ENCODE peak calls at places on chromosomes 3 and 15, in nine cellular contexts. One of them, this sample, is unnamed.

GRCh38 chr3:124256156-124256555 is 264.2 kb upstream of the ROPN1 start:
- DNase-seq in neural crest cell: no peak
- DNase-seq in AG04450: no peak
- DNase-seq in foreskin fibroblast: no peak
- DNase-seq in BJ: no peak
- DNase-seq in lung: no peak
- DNase-seq in HCT116: no peak
- DNase-seq in IMR-90: no peak
- DNase-seq in cardiac muscle cell: no peak
- DNase-seq in this sample: no peak

GRCh38 chr3:89250742-89251141 is 143.3 kb downstream of the EPHA3 start:
- DNase-seq in neural crest cell: no peak
- DNase-seq in AG04450: no peak
- DNase-seq in foreskin fibroblast: no peak
- DNase-seq in BJ: no peak
- DNase-seq in lung: no peak
- DNase-seq in HCT116: no peak
- DNase-seq in IMR-90: no peak
- DNase-seq in cardiac muscle cell: no peak
- DNase-seq in this sample: no peak

GRCh38 chr3:60282840-60283239 is 968.4 kb downstream of the FHIT start:
- DNase-seq in neural crest cell: no peak
- DNase-seq in AG04450: no peak
- DNase-seq in foreskin fibroblast: no peak
- DNase-seq in BJ: no peak
- DNase-seq in lung: no peak
- DNase-seq in HCT116: no peak
- DNase-seq in IMR-90: no peak
- DNase-seq in cardiac muscle cell: no peak
- DNase-seq in this sample: no peak

GRCh38 chr3:148902173-148902791 is 37.2 kb downstream of the CPA3 start:
- DNase-seq in neural crest cell: no peak
- DNase-seq in AG04450: no peak
- DNase-seq in foreskin fibroblast: peak
- DNase-seq in BJ: peak
- DNase-seq in lung: no peak
- DNase-seq in HCT116: no peak
- DNase-seq in IMR-90: peak
- DNase-seq in cardiac muscle cell: peak
- DNase-seq in this sample: no peak

GRCh38 chr3:69775751-69776150 is 36.5 kb downstream of the MITF start:
- DNase-seq in neural crest cell: no peak
- DNase-seq in AG04450: no peak
- DNase-seq in foreskin fibroblast: no peak
- DNase-seq in BJ: no peak
- DNase-seq in lung: no peak
- DNase-seq in HCT116: no peak
- DNase-seq in IMR-90: no peak
- DNase-seq in cardiac muscle cell: no peak
- DNase-seq in this sample: no peak

GRCh38 chr15:67917037-67917436 is 77.2 kb upstream of the RNU6-1 start:
- DNase-seq in neural crest cell: no peak
- DNase-seq in AG04450: no peak
- DNase-seq in foreskin fibroblast: no peak
- DNase-seq in BJ: no peak
- DNase-seq in lung: no peak
- DNase-seq in HCT116: no peak
- DNase-seq in IMR-90: no peak
- DNase-seq in cardiac muscle cell: no peak
- DNase-seq in this sample: no peak

GRCh38 chr3:160038862-160039562 is 50.4 kb downstream of the IL12A start:
- DNase-seq in neural crest cell: peak
- DNase-seq in AG04450: no peak
- DNase-seq in foreskin fibroblast: peak
- DNase-seq in BJ: no peak
- DNase-seq in lung: peak
- DNase-seq in HCT116: no peak
- DNase-seq in IMR-90: no peak
- DNase-seq in cardiac muscle cell: peak
- DNase-seq in this sample: no peak

GRCh38 chr3:170346481-170347125 is 10.9 kb upstream of the SKIL start:
- DNase-seq in neural crest cell: no peak
- DNase-seq in AG04450: no peak
- DNase-seq in foreskin fibroblast: no peak
- DNase-seq in BJ: no peak
- DNase-seq in lung: no peak
- DNase-seq in HCT116: no peak
- DNase-seq in IMR-90: peak
- DNase-seq in cardiac muscle cell: no peak
- DNase-seq in this sample: no peak

GRCh38 chr3:167559922-167560321 is 86.1 kb upstream of the SERPINI2 start:
- DNase-seq in neural crest cell: peak
- DNase-seq in AG04450: no peak
- DNase-seq in foreskin fibroblast: no peak
- DNase-seq in BJ: no peak
- DNase-seq in lung: no peak
- DNase-seq in HCT116: no peak
- DNase-seq in IMR-90: no peak
- DNase-seq in cardiac muscle cell: no peak
- DNase-seq in this sample: no peak

GRCh38 chr3:4739289-4740236 is 239.7 kb upstream of the BHLHE40 start:
- DNase-seq in neural crest cell: no peak
- DNase-seq in AG04450: no peak
- DNase-seq in foreskin fibroblast: no peak
- DNase-seq in BJ: no peak
- DNase-seq in lung: no peak
- DNase-seq in HCT116: no peak
- DNase-seq in IMR-90: no peak
- DNase-seq in cardiac muscle cell: no peak
- DNase-seq in this sample: no peak

GRCh38 chr3:48898383-48899234 is at the start of gene SLC25A20:
- DNase-seq in neural crest cell: peak
- DNase-seq in AG04450: peak
- DNase-seq in foreskin fibroblast: peak
- DNase-seq in BJ: peak
- DNase-seq in lung: peak
- DNase-seq in HCT116: peak
- DNase-seq in IMR-90: peak
- DNase-seq in cardiac muscle cell: peak
- DNase-seq in this sample: peak
- TF ChIP-seq CTCF in neural crest cell: no peak
- TF ChIP-seq CTCF in AG04450: no peak
- TF ChIP-seq CTCF in foreskin fibroblast: no peak
- TF ChIP-seq CTCF in BJ: no peak
- TF ChIP-seq CTCF in lung: no peak
- TF ChIP-seq CTCF in HCT116: no peak
- TF ChIP-seq CTCF in IMR-90: no peak
- TF ChIP-seq CTCF in cardiac muscle cell: no peak
- TF ChIP-seq CTCF in this sample: no peak

DNA sequence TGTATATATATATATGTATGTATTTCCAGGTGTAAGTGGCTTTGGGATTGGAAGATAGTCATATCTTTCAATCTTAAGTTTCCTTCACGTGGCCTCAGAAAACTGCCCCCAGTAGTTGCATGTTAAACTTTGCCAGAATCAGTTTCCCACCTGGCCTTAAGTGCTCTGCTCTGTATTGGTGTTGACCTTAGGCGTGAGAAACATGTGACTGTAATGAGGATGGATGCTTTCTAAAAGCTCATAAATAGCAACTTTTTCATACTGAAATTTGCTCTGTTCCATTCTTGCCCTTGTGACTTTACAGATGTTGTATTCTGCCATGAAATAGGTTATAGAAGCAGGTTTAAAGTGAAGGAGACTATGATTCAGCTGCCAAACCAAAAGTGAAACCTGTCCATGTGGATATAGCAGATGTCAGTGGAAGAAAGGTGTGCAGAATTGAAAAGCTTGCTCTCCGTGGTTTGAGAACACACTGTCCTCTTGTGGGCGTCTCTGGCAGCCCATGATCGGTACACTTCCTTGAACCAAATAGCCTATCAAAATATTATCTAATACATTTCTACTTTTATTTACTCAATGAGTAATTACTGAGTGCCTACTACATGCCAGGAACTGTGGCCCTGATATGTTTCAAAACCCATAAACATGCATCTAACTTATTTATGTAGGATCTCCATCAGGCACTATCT is 15.8 kb downstream of the SCG5 start:
- DNase-seq in neural crest cell: no peak
- DNase-seq in AG04450: no peak
- DNase-seq in foreskin fibroblast: no peak
- DNase-seq in BJ: no peak
- DNase-seq in lung: no peak
- DNase-seq in HCT116: no peak
- DNase-seq in IMR-90: no peak
- DNase-seq in cardiac muscle cell: no peak
- DNase-seq in this sample: no peak
- TF ChIP-seq CTCF in neural crest cell: no peak
- TF ChIP-seq CTCF in AG04450: no peak
- TF ChIP-seq CTCF in foreskin fibroblast: no peak
- TF ChIP-seq CTCF in BJ: no peak
- TF ChIP-seq CTCF in lung: no peak
- TF ChIP-seq CTCF in HCT116: no peak
- TF ChIP-seq CTCF in IMR-90: no peak
- TF ChIP-seq CTCF in cardiac muscle cell: no peak
- TF ChIP-seq CTCF in this sample: no peak

GRCh38 chr3:119716998-119717397 is 14.2 kb downstream of the CFAP91 start:
- DNase-seq in neural crest cell: no peak
- DNase-seq in AG04450: no peak
- DNase-seq in foreskin fibroblast: no peak
- DNase-seq in BJ: no peak
- DNase-seq in lung: no peak
- DNase-seq in HCT116: no peak
- DNase-seq in IMR-90: no peak
- DNase-seq in cardiac muscle cell: no peak
- DNase-seq in this sample: no peak
- TF ChIP-seq CTCF in neural crest cell: no peak
- TF ChIP-seq CTCF in AG04450: no peak
- TF ChIP-seq CTCF in foreskin fibroblast: no peak
- TF ChIP-seq CTCF in BJ: no peak
- TF ChIP-seq CTCF in lung: no peak
- TF ChIP-seq CTCF in HCT116: no peak
- TF ChIP-seq CTCF in IMR-90: no peak
- TF ChIP-seq CTCF in cardiac muscle cell: no peak
- TF ChIP-seq CTCF in this sample: no peak

GRCh38 chr3:18501679-18502343 is 76.7 kb upstream of the SATB1 start:
- DNase-seq in neural crest cell: no peak
- DNase-seq in AG04450: no peak
- DNase-seq in foreskin fibroblast: no peak
- DNase-seq in BJ: no peak
- DNase-seq in lung: no peak
- DNase-seq in HCT116: no peak
- DNase-seq in IMR-90: no peak
- DNase-seq in cardiac muscle cell: no peak
- DNase-seq in this sample: no peak
- TF ChIP-seq CTCF in neural crest cell: no peak
- TF ChIP-seq CTCF in AG04450: no peak
- TF ChIP-seq CTCF in foreskin fibroblast: no peak
- TF ChIP-seq CTCF in BJ: no peak
- TF ChIP-seq CTCF in lung: no peak
- TF ChIP-seq CTCF in HCT116: no peak
- TF ChIP-seq CTCF in IMR-90: no peak
- TF ChIP-seq CTCF in cardiac muscle cell: no peak
- TF ChIP-seq CTCF in this sample: no peak

GRCh38 chr15:75053748-75054125 is 30.3 kb downstream of the PPCDC start:
- DNase-seq in neural crest cell: no peak
- DNase-seq in AG04450: no peak
- DNase-seq in foreskin fibroblast: no peak
- DNase-seq in BJ: no peak
- DNase-seq in lung: no peak
- DNase-seq in HCT116: no peak
- DNase-seq in IMR-90: no peak
- DNase-seq in cardiac muscle cell: no peak
- DNase-seq in this sample: no peak

GRCh38 chr15:75056036-75056435 is 32.6 kb downstream of the PPCDC start:
- DNase-seq in neural crest cell: no peak
- DNase-seq in AG04450: no peak
- DNase-seq in foreskin fibroblast: no peak
- DNase-seq in BJ: no peak
- DNase-seq in lung: no peak
- DNase-seq in HCT116: no peak
- DNase-seq in IMR-90: no peak
- DNase-seq in cardiac muscle cell: no peak
- DNase-seq in this sample: no peak

GRCh38 chr15:75051711-75052110 is 28.3 kb downstream of the PPCDC start:
- DNase-seq in neural crest cell: no peak
- DNase-seq in AG04450: no peak
- DNase-seq in foreskin fibroblast: no peak
- DNase-seq in BJ: no peak
- DNase-seq in lung: no peak
- DNase-seq in HCT116: no peak
- DNase-seq in IMR-90: no peak
- DNase-seq in cardiac muscle cell: no peak
- DNase-seq in this sample: no peak

GRCh38 chr15:75052972-75053747 is 29.8 kb downstream of the PPCDC start:
- DNase-seq in neural crest cell: no peak
- DNase-seq in AG04450: no peak
- DNase-seq in foreskin fibroblast: no peak
- DNase-seq in BJ: no peak
- DNase-seq in lung: no peak
- DNase-seq in HCT116: no peak
- DNase-seq in IMR-90: no peak
- DNase-seq in cardiac muscle cell: no peak
- DNase-seq in this sample: no peak

DNA sequence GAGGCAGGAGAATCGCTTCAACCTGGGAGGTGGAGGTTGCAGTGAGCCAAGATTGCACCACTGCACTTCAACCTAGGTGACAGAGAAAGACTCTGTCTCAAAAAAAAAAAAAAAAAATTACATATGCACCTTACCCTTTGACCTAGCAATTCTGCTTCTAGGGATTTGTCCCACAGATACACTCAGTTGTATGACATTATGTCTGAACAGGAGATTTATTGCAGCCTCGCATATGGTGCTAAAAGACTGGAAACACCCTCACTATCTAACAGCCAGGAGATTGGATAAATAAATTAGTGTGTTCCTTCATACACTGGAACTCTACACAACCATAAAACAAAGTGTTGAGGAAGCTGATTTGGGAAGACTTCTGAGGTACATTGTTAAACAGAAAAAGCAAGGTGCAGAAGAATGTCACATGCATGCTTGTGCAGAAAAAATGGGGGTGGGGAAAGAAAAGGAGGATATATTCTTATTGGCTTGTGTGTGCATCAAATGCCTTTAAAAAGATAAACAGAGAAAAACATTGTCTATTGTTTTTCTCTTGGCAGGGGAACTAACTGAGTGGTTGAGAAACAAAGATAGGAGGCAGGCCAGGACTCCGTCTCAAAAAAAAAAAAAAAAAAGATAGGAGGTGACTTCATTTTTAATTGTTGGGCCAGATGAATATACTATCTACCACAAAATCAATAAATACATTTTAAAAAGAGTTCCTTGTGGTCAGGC is 30.9 kb downstream of the PPCDC start:
- DNase-seq in neural crest cell: no peak
- DNase-seq in AG04450: no peak
- DNase-seq in foreskin fibroblast: no peak
- DNase-seq in BJ: no peak
- DNase-seq in lung: no peak
- DNase-seq in HCT116: no peak
- DNase-seq in IMR-90: no peak
- DNase-seq in cardiac muscle cell: peak
- DNase-seq in this sample: no peak
- TF ChIP-seq CTCF in neural crest cell: no peak
- TF ChIP-seq CTCF in AG04450: no peak
- TF ChIP-seq CTCF in foreskin fibroblast: no peak
- TF ChIP-seq CTCF in BJ: no peak
- TF ChIP-seq CTCF in lung: no peak
- TF ChIP-seq CTCF in HCT116: no peak
- TF ChIP-seq CTCF in IMR-90: no peak
- TF ChIP-seq CTCF in cardiac muscle cell: no peak
- TF ChIP-seq CTCF in this sample: no peak